ENCODE peak calls at places on chromosomes 5 and 9, in six cellular contexts. M, Y, E, L, H and A are unnamed samples.

GRCh38 chr9:110224583-110224982 is 16.6 kb upstream of the C9orf152 start:
- DNase-seq in M (no peak), Y (no peak), E (no peak), L (no peak), H (no peak), A (no peak)

GRCh38 chr5:79938468-79938867 is 52.6 kb downstream of the MTX3 start:
- DNase-seq in M (no peak), Y (no peak), E (no peak), L (no peak), H (no peak), A (no peak)

GRCh38 chr5:127416896-127417295 is 100.5 kb upstream of the PRRC1 start:
- DNase-seq in M (no peak), Y (no peak), E (no peak), L (no peak), H (no peak), A (no peak)

GRCh38 chr9:120617637-120617979 is 37.6 kb upstream of the CDK5RAP2 start:
- DNase-seq in M (no peak), Y (no peak), E (no peak), L (no peak), H (peak; percentile 51), A (no peak)

GRCh38 chr5:158739941-158740340 is 359.8 kb downstream of the EBF1 start:
- DNase-seq in M (no peak), Y (peak; percentile 71), E (no peak), L (no peak), H (no peak), A (no peak)

GRCh38 chr9:134863306-134863902 is 17.2 kb upstream of the FCN2 start:
- DNase-seq in M (no peak), Y (no peak), E (no peak), L (no peak), H (no peak), A (no peak)

GRCh38 chr9:127833555-127833954 is 20.9 kb downstream of the ENG start:
- DNase-seq in M (no peak), Y (no peak), E (no peak), L (no peak), H (peak; percentile 50), A (no peak)

GRCh38 chr9:40914772-40915659 is 213.5 kb downstream of the FOXD4L6 start:
- DNase-seq in M (no peak), Y (no peak), E (no peak), L (no peak), H (no peak), A (no peak)

GRCh38 chr5:22329683-22330082 is 523.5 kb downstream of the CDH12 start:
- DNase-seq in M (no peak), Y (peak; percentile 63), E (no peak), L (no peak), H (no peak), A (no peak)

GRCh38 chr5:82339744-82340143 is 61.6 kb upstream of the RPS23 start:
- DNase-seq in M (no peak), Y (no peak), E (no peak), L (no peak), H (no peak), A (no peak)

GRCh38 chr9:109973336-109973735 is 193.3 kb downstream of the PALM2AKAP2 start:
- DNase-seq in M (no peak), Y (no peak), E (no peak), L (no peak), H (no peak), A (no peak)